ENCODE peak calls at places on chromosomes 16 and 17, in seven cellular contexts. L, F, I, Z, J, K and R are unnamed samples.

GRCh38 chr17:41734139-41734948 is at the start of gene HAP1:
- DNase-seq in L (peak), F (peak), I (no peak), Z (peak), J (peak), K (peak), R (no peak)

GRCh38 chr17:4554441-4554996 is 665 bp downstream of the MYBBP1A start:
- DNase-seq in L (no peak), F (no peak), I (no peak), Z (no peak), J (no peak), K (no peak), R (no peak)

GRCh38 chr17:50781167-50781566 is 13.8 kb upstream of the ANKRD40CL start:
- DNase-seq in L (no peak), F (no peak), I (no peak), Z (no peak), J (no peak), K (no peak), R (no peak)

GRCh38 chr17:4860651-4861050 is 27.5 kb downstream of the MINK1 start:
- DNase-seq in L (no peak), F (no peak), I (no peak), Z (no peak), J (no peak), K (no peak), R (no peak)

GRCh38 chr17:71764507-71764906 is 356.3 kb upstream of the SOX9 start:
- DNase-seq in L (peak), F (peak), I (peak), Z (peak), J (no peak), K (peak), R (peak)

GRCh38 chr17:76820523-76820922 is 47.7 kb upstream of the MGAT5B start:
- DNase-seq in L (peak), F (no peak), I (no peak), Z (no peak), J (no peak), K (no peak), R (no peak)

GRCh38 chr17:28326114-28326513 is 7.1 kb downstream of the TMEM97 start:
- DNase-seq in L (no peak), F (no peak), I (no peak), Z (no peak), J (no peak), K (peak), R (no peak)

GRCh38 chr16:86640265-86640843 is 62.0 kb downstream of the FOXL1 start:
- DNase-seq in L (no peak), F (no peak), I (no peak), Z (no peak), J (no peak), K (no peak), R (no peak)

GRCh38 chr17:45696442-45696841 is 87.7 kb upstream of the CRHR1 start:
- DNase-seq in L (no peak), F (no peak), I (no peak), Z (no peak), J (no peak), K (no peak), R (no peak)

GRCh38 chr16:57151369-57151768 is 34.5 kb downstream of the PSME3IP1 start:
- DNase-seq in L (no peak), F (no peak), I (no peak), Z (no peak), J (no peak), K (no peak), R (no peak)

GRCh38 chr17:81387235-81388060 is 7.8 kb upstream of the BAHCC1 start:
- DNase-seq in L (peak), F (peak), I (no peak), Z (peak), J (no peak), K (peak), R (no peak)

GRCh38 chr17:42132941-42133340 is 10.3 kb downstream of the HSPB9 start:
- DNase-seq in L (no peak), F (no peak), I (no peak), Z (no peak), J (peak), K (no peak), R (no peak)

GRCh38 chr17:28204751-28205150 is 114.2 kb upstream of the TMEM97 start:
- DNase-seq in L (no peak), F (no peak), I (no peak), Z (no peak), J (no peak), K (no peak), R (no peak)

GRCh38 chr17:51322390-51323029 is 62.2 kb downstream of the UTP18 start:
- DNase-seq in L (peak), F (peak), I (peak), Z (peak), J (peak), K (peak), R (peak)

GRCh38 chr17:968812-969766 is 10.5 kb downstream of the NXN start:
- DNase-seq in L (peak), F (no peak), I (peak), Z (no peak), J (no peak), K (peak), R (no peak)

GRCh38 chr17:82241183-82241925 is 12.5 kb downstream of the SLC16A3 start:
- DNase-seq in L (peak), F (no peak), I (no peak), Z (no peak), J (no peak), K (no peak), R (no peak)

GRCh38 chr16:85615014-85615851 is 2.1 kb downstream of the GSE1 start:
- DNase-seq in L (no peak), F (peak), I (peak), Z (peak), J (no peak), K (peak), R (no peak)

GRCh38 chr17:17059301-17059890 is 17.1 kb downstream of the MPRIP start:
- DNase-seq in L (no peak), F (no peak), I (no peak), Z (no peak), J (no peak), K (no peak), R (no peak)
- TF ChIP-seq EZH2phosphoT487 in L (no peak), F (no peak), I (no peak), Z (no peak), J (no peak), K (no peak), R (no peak)

GRCh38 chr17:73010414-73010813 is 82.1 kb downstream of the SLC39A11 start:
- DNase-seq in L (no peak), F (no peak), I (no peak), Z (no peak), J (no peak), K (no peak), R (no peak)
- H3K27ac ChIP-seq in L (peak), F (no peak), I (no peak), Z (no peak), J (no peak), K (no peak), R (no peak)

GRCh38 chr16:74029122-74029805 is 267.4 kb upstream of the PSMD7 start:
- DNase-seq in L (no peak), F (no peak), I (no peak), Z (peak), J (no peak), K (no peak), R (no peak)

GRCh38 chr16:74031551-74031950 is 265.1 kb upstream of the PSMD7 start:
- DNase-seq in L (no peak), F (no peak), I (no peak), Z (no peak), J (no peak), K (no peak), R (no peak)

GRCh38 chr16:74035816-74036215 is 260.8 kb upstream of the PSMD7 start:
- DNase-seq in L (peak), F (peak), I (peak), Z (peak), J (no peak), K (peak), R (peak)

GRCh38 chr16:74030000-74030399 is 266.6 kb upstream of the PSMD7 start:
- DNase-seq in L (no peak), F (no peak), I (no peak), Z (no peak), J (no peak), K (no peak), R (no peak)

GRCh38 chr16:74034862-74035261 is 261.8 kb upstream of the PSMD7 start:
- DNase-seq in L (peak), F (peak), I (peak), Z (peak), J (no peak), K (peak), R (peak)
- TF ChIP-seq CTCF in L (peak), F (peak), I (no peak), Z (peak), J (no peak), K (peak), R (peak)

GRCh38 chr17:80068301-80069160 is 32.1 kb downstream of the CCDC40 start:
- DNase-seq in L (peak), F (no peak), I (no peak), Z (no peak), J (no peak), K (peak), R (no peak)
- TF ChIP-seq EZH2phosphoT487 in L (no peak), F (no peak), I (no peak), Z (no peak), J (no peak), K (no peak), R (no peak)

GRCh38 chr16:81469183-81469677 is 24.6 kb downstream of the CMIP start:
- DNase-seq in L (no peak), F (no peak), I (no peak), Z (no peak), J (no peak), K (no peak), R (no peak)
- H3K27ac ChIP-seq in L (no peak), F (no peak), I (no peak), Z (peak), J (peak), K (no peak), R (peak)

GRCh38 chr16:4909825-4910224 is 27.1 kb downstream of the PPL start:
- DNase-seq in L (no peak), F (no peak), I (no peak), Z (no peak), J (no peak), K (no peak), R (no peak)
- TF ChIP-seq CTCF in L (no peak), F (no peak), I (no peak), Z (peak), J (no peak), K (no peak), R (peak)

GRCh38 chr17:74749262-74750038 is 1.0 kb downstream of the NHERF1 start:
- DNase-seq in L (peak), F (peak), I (no peak), Z (peak), J (no peak), K (peak), R (peak)
- TF ChIP-seq EZH2phosphoT487 in L (no peak), F (no peak), I (no peak), Z (no peak), J (no peak), K (no peak), R (no peak)

GRCh38 chr17:40295471-40296457 is 8.1 kb downstream of the CDC6 start:
- DNase-seq in L (no peak), F (no peak), I (no peak), Z (no peak), J (no peak), K (no peak), R (no peak)

GRCh38 chr17:40303009-40303657 is 5.8 kb upstream of the RARA start:
- DNase-seq in L (peak), F (peak), I (peak), Z (peak), J (peak), K (peak), R (peak)

GRCh38 chr17:40297511-40297910 is 9.8 kb downstream of the CDC6 start:
- DNase-seq in L (no peak), F (no peak), I (no peak), Z (no peak), J (no peak), K (no peak), R (no peak)

GRCh38 chr17:40301315-40301714 is 7.7 kb upstream of the RARA start:
- DNase-seq in L (no peak), F (no peak), I (no peak), Z (peak), J (no peak), K (no peak), R (no peak)

DNA sequence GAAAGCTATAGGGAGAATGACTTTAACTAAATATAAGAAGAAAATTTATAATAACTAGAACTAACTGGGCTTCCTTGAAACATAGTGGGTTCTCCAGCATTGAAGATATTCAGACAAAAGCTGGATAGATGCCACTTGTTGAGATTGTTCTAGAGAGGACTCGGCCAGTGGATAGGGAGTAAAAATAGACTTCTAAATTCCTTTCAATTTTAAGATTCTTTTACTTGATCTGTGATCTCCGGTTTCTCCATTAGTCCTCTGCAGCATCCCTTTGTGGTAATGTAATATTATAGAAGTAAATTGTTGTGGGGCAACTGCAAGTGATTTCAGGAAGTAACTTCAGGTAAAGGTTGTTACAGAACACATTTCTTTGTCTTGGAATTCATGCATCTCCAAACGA is 10.3 kb upstream of the RARA start:
- DNase-seq in L (no peak), F (no peak), I (no peak), Z (no peak), J (no peak), K (no peak), R (no peak)
- H3K27ac ChIP-seq in L (peak), F (no peak), I (no peak), Z (peak), J (no peak), K (no peak), R (no peak)